ENCODE peak calls at places on chromosomes 5 and 9, in seven cellular contexts. C, P, Q, K, M, J and G are unnamed samples.

GRCh38 chr5:32443145-32443540 is 1.4 kb downstream of the ZFR start:
- DNase-seq in Q (no peak), J (no peak), P (no peak), K (no peak), M (peak), C (no peak), G (no peak)

GRCh38 chr5:120463991-120464626 is at the start of gene PRR16:
- DNase-seq in M (peak), C (peak), Q (peak), P (peak), J (no peak), K (peak), G (peak)

GRCh38 chr9:17802249-17802857 is 223.5 kb downstream of the SH3GL2 start:
- DNase-seq in M (peak), C (no peak), J (no peak), P (no peak), Q (no peak), K (no peak), G (no peak)

GRCh38 chr9:116075191-116075590 is 78.4 kb upstream of the PAPPA start:
- DNase-seq in C (no peak), K (no peak), M (peak), J (no peak), Q (no peak), P (no peak), G (no peak)

GRCh38 chr5:150630016-150630415 is 10.4 kb upstream of the SYNPO start:
- DNase-seq in K (no peak), C (no peak), Q (no peak), J (no peak), P (no peak), M (no peak), G (no peak)

GRCh38 chr5:138716456-138716924 is 36.7 kb upstream of the CTNNA1 start:
- DNase-seq in P (peak), M (peak), K (no peak), Q (no peak), C (no peak), J (no peak), G (no peak)

GRCh38 chr5:41681820-41682219 is 171.4 kb upstream of the PLCXD3 start:
- DNase-seq in K (no peak), C (no peak), M (no peak), P (no peak), Q (no peak), J (no peak), G (no peak)

GRCh38 chr9:8140557-8140956 is 341.0 kb upstream of the DMAC1 start:
- DNase-seq in M (no peak), P (no peak), J (no peak), Q (no peak), C (no peak), K (no peak), G (no peak)

GRCh38 chr5:27308151-27308550 is 269.8 kb upstream of the CDH9 start:
- DNase-seq in K (no peak), Q (no peak), P (no peak), J (no peak), M (peak), C (no peak), G (no peak)

GRCh38 chr9:98334796-98335195 is 79.3 kb upstream of the TBC1D2 start:
- DNase-seq in C (no peak), Q (no peak), J (no peak), K (no peak), M (no peak), P (no peak), G (no peak)

GRCh38 chr9:35728041-35728971 is 3.7 kb downstream of the TLN1 start:
- DNase-seq in P (peak), Q (peak), M (peak), K (peak), C (peak), J (peak), G (peak)

GRCh38 chr5:5380298-5380697 is 42.2 kb upstream of the ICE1 start:
- DNase-seq in C (no peak), P (no peak), Q (no peak), M (no peak), J (no peak), K (no peak), G (no peak)

GRCh38 chr5:116847960-116848359 is 273.3 kb upstream of the SEMA6A start:
- DNase-seq in J (no peak), C (no peak), M (no peak), Q (no peak), P (no peak), K (no peak), G (no peak)

GRCh38 chr9:126857261-126857960 is 3.0 kb upstream of the ZBTB34 start:
- DNase-seq in J (peak), C (peak), K (no peak), M (no peak), Q (no peak), P (no peak), G (peak)

GRCh38 chr9:127418037-127418471 is 6.1 kb upstream of the ZNF79 start:
- DNase-seq in M (no peak), P (peak), C (no peak), Q (no peak), K (no peak), J (no peak), G (no peak)

GRCh38 chr9:112059145-112059979 is 115.7 kb downstream of the SUSD1 start:
- DNase-seq in J (peak), M (peak), C (no peak), Q (no peak), P (peak), K (no peak), G (peak)

GRCh38 chr5:172866378-172866777 is 32.3 kb downstream of the ERGIC1 start:
- DNase-seq in C (no peak), J (no peak), K (no peak), P (no peak), M (no peak), Q (peak), G (no peak)

GRCh38 chr5:113293068-113293571 is 141.7 kb downstream of the TSSK1B start:
- DNase-seq in C (no peak), K (no peak), M (peak), J (no peak), Q (no peak), P (no peak), G (no peak)

GRCh38 chr5:54581831-54582548 is 64.4 kb downstream of the SNX18 start:
- DNase-seq in Q (no peak), K (no peak), C (no peak), M (peak), P (no peak), J (no peak), G (no peak)

GRCh38 chr9:94577541-94577940 is 16.1 kb downstream of the FBP2 start:
- DNase-seq in J (no peak), P (no peak), M (no peak), C (no peak), K (no peak), Q (no peak), G (peak)

GRCh38 chr9:109887079-109887478 is 107.1 kb downstream of the PALM2AKAP2 start:
- DNase-seq in C (no peak), M (peak), P (no peak), J (no peak), K (no peak), Q (no peak), G (no peak)

GRCh38 chr9:123825337-123825736 is 104.6 kb downstream of the DENND1A start:
- DNase-seq in J (no peak), C (no peak), Q (no peak), P (no peak), K (no peak), M (peak), G (no peak)

GRCh38 chr9:93143830-93144530 is 9.9 kb upstream of the NINJ1 start:
- DNase-seq in J (peak), Q (no peak), K (peak), M (no peak), P (no peak), C (no peak), G (no peak)

GRCh38 chr5:31671339-31671741 is 32.4 kb downstream of the PDZD2 start:
- DNase-seq in J (no peak), P (peak), M (no peak), C (no peak), Q (no peak), K (peak), G (no peak)

GRCh38 chr5:86461169-86461956 is 156.4 kb upstream of the COX7C start:
- DNase-seq in J (no peak), C (no peak), M (no peak), Q (no peak), P (no peak), K (no peak), G (no peak)

GRCh38 chr9:114172981-114173833 is 17.9 kb downstream of the COL27A1 start:
- DNase-seq in J (no peak), K (peak), P (peak), C (no peak), M (peak), Q (peak), G (peak)

GRCh38 chr9:33414263-33414662 is 11.9 kb upstream of the AQP7 start:
- DNase-seq in P (no peak), Q (no peak), J (no peak), K (no peak), C (no peak), M (no peak), G (no peak)
- H3K4me3 ChIP-seq in P (no peak), Q (no peak), J (no peak), K (no peak), C (no peak), M (no peak), G (no peak)

GRCh38 chr5:110940136-110940535 is 131.4 kb upstream of the TSLP start:
- DNase-seq in Q (no peak), C (no peak), K (no peak), P (no peak), M (peak), J (no peak), G (no peak)

GRCh38 chr5:110951373-110951791 is 120.1 kb upstream of the TSLP start:
- DNase-seq in P (no peak), J (no peak), K (no peak), Q (no peak), M (no peak), C (no peak), G (no peak)

DNA sequence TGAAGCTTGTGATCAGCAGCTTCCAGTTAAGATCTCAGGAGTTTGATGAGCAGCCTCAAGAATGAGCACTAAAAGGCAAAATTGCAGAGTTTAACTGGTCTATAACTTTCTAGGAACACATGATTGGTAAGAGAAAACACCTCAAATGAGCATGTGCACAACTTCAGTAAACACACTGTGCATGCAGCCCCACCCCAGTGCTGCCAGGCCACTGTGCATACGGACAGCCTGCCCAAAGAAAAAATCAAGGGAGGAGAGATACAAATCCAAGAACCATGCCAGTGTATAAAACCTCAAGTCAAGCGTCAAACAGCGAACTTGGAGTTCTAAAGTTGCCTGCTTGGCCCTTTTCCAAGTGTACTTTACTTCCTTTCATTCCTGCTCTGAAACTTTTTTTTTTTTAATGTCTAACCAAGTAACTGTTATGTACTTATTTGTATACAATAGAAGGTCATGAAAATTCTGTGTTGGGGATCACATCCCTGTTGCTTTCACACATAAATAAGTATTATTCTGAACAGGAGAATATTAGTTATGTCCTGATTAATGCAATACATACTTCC is 125.6 kb upstream of the TSLP start:
- DNase-seq in J (no peak), M (no peak), P (no peak), K (no peak), Q (no peak), C (no peak), G (no peak)
- TF ChIP-seq POLR2A in J (no peak), M (no peak), P (no peak), K (no peak), Q (no peak), C (no peak), G (no peak)

DNA sequence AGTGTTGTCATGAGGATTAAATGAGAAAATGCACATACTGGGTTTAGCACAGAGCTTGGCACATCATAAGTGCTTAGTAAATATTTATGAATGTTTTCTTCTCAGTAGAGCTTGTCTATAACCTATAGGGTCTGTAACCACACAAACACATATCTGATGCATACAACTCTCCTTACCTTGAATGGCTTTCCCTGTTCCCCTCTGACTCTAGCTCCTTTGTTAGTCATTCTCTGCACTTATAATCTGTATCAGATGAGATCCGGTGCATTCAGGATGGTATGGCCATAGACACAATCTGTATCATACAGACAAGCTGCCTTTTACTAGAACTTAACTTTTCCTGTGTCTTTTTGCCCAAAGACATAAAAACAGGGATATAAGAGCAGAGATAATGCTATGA is 11.1 kb upstream of the SSBP2 start:
- DNase-seq in P (no peak), C (no peak), K (no peak), J (no peak), Q (no peak), M (no peak), G (no peak)
- H3K4me3 ChIP-seq in P (no peak), C (no peak), K (no peak), J (no peak), Q (no peak), M (no peak), G (no peak)

GRCh38 chr9:129027685-129028191 is 393 bp downstream of the SH3GLB2 start:
- DNase-seq in K (peak), Q (no peak), C (peak), J (peak), P (peak), M (no peak), G (peak)
- TF ChIP-seq POLR2A in K (no peak), Q (no peak), C (no peak), J (no peak), P (no peak), M (no peak), G (no peak)

DNA sequence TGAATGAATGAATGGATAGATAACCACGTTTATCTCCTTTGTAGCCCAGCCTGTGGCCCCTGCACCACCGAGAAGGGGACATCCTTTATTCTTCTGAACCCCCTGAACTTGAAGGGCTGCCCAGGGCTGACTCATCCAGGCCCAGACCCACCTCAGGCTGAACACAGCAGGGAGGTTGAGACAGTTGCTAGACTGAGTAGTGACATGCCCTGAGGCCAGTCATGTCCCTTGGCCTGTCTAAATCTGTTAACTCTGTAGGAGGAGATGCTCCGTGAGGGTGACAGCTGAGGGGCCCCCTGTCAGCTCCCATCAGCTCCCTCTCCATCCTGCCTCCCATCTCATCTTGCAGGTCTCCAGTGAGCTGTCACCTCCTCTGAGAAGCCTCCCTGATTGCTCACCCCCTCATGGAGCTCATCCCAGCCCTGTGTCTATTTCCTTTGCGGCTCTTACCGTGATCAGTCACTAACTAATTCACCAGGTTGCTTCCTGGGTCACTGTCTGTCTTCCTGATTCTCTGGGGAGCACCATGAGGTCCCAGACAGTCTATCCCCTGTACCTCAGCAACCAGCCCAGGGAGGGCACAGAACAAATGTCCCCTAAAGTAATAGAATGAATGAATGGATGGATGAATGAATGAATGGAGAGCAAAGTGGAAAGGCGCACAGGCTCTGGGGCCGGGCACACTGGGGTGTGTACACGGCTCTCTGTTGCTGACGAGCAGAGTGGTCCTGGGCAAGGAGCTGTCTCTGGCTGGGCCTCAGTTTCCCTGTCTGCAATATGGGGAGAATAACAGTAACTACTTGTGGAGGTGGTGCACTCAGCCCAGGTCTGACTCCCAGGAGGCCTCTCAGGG is 14.2 kb upstream of the LAMC3 start:
- DNase-seq in K (no peak), C (no peak), J (no peak), M (no peak), P (no peak), Q (no peak), G (no peak)
- H3K4me3 ChIP-seq in K (no peak), C (no peak), J (no peak), M (no peak), P (no peak), Q (no peak), G (no peak)